ENCODE peak calls at places on chromosomes 4 and X, in seven cellular contexts. One of them, this sample, is unnamed.

GRCh38 chrX:40272141-40272540 is 174.4 kb upstream of the BCOR start:
- DNase-seq in ovary: no peak
- DNase-seq in sigmoid colon: no peak
- DNase-seq in K562: no peak
- DNase-seq in A549: no peak
- DNase-seq in suprapubic skin: no peak
- DNase-seq in HepG2: no peak
- DNase-seq in this sample: no peak

GRCh38 chr4:186772936-186773335 is 49.3 kb upstream of the FAT1 start:
- DNase-seq in K562: no peak
- DNase-seq in sigmoid colon: no peak
- DNase-seq in A549: no peak
- DNase-seq in ovary: no peak
- DNase-seq in suprapubic skin: no peak
- DNase-seq in HepG2: no peak
- DNase-seq in this sample: no peak

GRCh38 chr4:55356991-55357461 is 11.0 kb downstream of the SRD5A3 start:
- DNase-seq in suprapubic skin: no peak
- DNase-seq in A549: no peak
- DNase-seq in HepG2: peak; percentile 42
- DNase-seq in sigmoid colon: no peak
- DNase-seq in ovary: no peak
- DNase-seq in K562: no peak
- DNase-seq in this sample: no peak

GRCh38 chr4:80362578-80363181 is 27.1 kb downstream of the CFAP299 start:
- DNase-seq in suprapubic skin: no peak
- DNase-seq in ovary: peak; percentile 43
- DNase-seq in HepG2: peak; percentile 20
- DNase-seq in K562: no peak
- DNase-seq in A549: no peak
- DNase-seq in sigmoid colon: no peak
- DNase-seq in this sample: no peak

GRCh38 chr4:15774020-15774420 is 4.1 kb upstream of the CD38 start:
- DNase-seq in HepG2: no peak
- DNase-seq in suprapubic skin: no peak
- DNase-seq in A549: peak; percentile 15
- DNase-seq in sigmoid colon: no peak
- DNase-seq in ovary: no peak
- DNase-seq in K562: no peak
- DNase-seq in this sample: no peak

GRCh38 chr4:174324246-174324645 is 40.5 kb downstream of the CEP44 start:
- DNase-seq in suprapubic skin: no peak
- DNase-seq in HepG2: no peak
- DNase-seq in K562: no peak
- DNase-seq in A549: no peak
- DNase-seq in sigmoid colon: no peak
- DNase-seq in ovary: no peak
- DNase-seq in this sample: no peak

GRCh38 chrX:150459168-150459567 is 96.1 kb downstream of the MAMLD1 start:
- DNase-seq in suprapubic skin: no peak
- DNase-seq in K562: no peak
- DNase-seq in HepG2: no peak
- DNase-seq in ovary: no peak
- DNase-seq in sigmoid colon: no peak
- DNase-seq in A549: no peak
- DNase-seq in this sample: no peak

GRCh38 chr4:156198511-156198910 is 244.8 kb upstream of the CTSO start:
- DNase-seq in ovary: no peak
- DNase-seq in sigmoid colon: no peak
- DNase-seq in K562: no peak
- DNase-seq in HepG2: no peak
- DNase-seq in suprapubic skin: no peak
- DNase-seq in A549: no peak
- DNase-seq in this sample: no peak

GRCh38 chrX:103396186-103396585 is 19.8 kb downstream of the BEX3 start:
- DNase-seq in K562: no peak
- DNase-seq in HepG2: no peak
- DNase-seq in suprapubic skin: no peak
- DNase-seq in sigmoid colon: no peak
- DNase-seq in A549: no peak
- DNase-seq in ovary: no peak
- DNase-seq in this sample: no peak

DNA sequence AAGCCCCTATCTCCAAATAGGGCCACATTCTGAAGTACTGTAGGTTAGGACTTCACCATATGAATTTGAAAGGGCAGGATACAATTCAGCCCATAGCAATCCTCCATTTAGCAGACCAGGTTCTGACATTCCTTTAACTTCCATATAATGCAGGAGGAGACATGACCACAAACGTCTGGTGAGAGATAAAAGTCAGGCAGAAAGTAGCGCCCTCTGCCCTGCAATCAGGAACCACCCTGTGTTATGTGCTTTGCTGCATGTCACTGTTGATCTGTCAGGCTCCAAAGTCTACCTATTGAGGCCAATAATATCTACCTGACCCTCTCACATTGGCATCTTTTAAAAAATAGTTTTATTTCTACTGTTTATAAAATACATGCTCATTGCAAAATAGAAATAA is 30.2 kb upstream of the SEPSECS start:
- DNase-seq in suprapubic skin: no peak
- DNase-seq in A549: no peak
- DNase-seq in sigmoid colon: no peak
- DNase-seq in HepG2: no peak
- DNase-seq in ovary: no peak
- DNase-seq in K562: no peak
- DNase-seq in this sample: no peak
- TF ChIP-seq CTCF in suprapubic skin: no peak
- TF ChIP-seq CTCF in A549: no peak
- TF ChIP-seq CTCF in sigmoid colon: no peak
- TF ChIP-seq CTCF in HepG2: peak; percentile 26
- TF ChIP-seq CTCF in ovary: no peak
- TF ChIP-seq CTCF in K562: peak; percentile 44
- TF ChIP-seq CTCF in this sample: no peak

DNA sequence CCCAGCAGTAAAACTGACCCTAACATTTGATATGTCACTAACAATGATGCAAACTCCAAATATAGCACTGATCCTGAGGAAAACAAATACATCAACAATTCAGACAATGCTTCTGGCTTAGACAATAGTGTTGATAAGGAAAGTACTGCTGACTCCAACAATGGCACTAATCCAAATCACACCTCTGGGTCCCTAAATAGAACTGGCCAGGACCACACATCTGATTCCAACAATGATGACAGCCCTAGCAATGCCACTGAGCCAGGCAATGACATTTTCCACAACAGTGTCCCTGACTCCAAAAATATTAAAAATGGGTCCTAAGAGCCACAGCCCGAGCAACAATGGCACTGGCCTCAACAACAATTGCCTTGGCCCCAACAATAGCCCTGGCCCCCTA is 243.1 kb upstream of the APOOL start:
- DNase-seq in HepG2: no peak
- DNase-seq in A549: no peak
- DNase-seq in sigmoid colon: no peak
- DNase-seq in suprapubic skin: no peak
- DNase-seq in ovary: no peak
- DNase-seq in K562: no peak
- DNase-seq in this sample: no peak
- H3K4me1 ChIP-seq in HepG2: no peaks in the 10 kb centered on the region
- H3K4me1 ChIP-seq in A549: no peaks in the 10 kb centered on the region
- H3K4me1 ChIP-seq in sigmoid colon: no peaks in the 10 kb centered on the region
- H3K4me1 ChIP-seq in suprapubic skin: no peaks in the 10 kb centered on the region
- H3K4me1 ChIP-seq in ovary: no peaks in the 10 kb centered on the region
- H3K4me1 ChIP-seq in K562: no peaks in the 10 kb centered on the region
- H3K4me1 ChIP-seq in this sample: no peaks in the 10 kb centered on the region

DNA sequence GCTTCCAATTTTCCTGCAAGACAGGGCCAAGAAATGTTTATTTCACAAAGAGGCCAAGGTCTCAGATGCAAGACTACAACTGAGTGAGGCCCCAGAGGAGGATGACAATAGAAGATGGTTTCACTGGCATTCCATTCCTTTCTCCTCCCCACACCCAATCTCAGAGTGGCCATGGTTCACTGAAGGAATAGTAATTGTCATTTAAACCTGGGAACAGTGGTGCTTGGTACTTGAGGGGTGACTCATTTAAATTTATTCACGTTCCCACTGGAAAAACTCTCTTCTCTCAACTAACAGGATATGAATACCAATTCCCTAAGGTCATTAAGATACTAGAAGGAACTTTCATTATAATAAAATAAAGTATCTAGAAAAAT is 35.3 kb upstream of the CXCL8 start:
- DNase-seq in A549: no peak
- DNase-seq in suprapubic skin: no peak
- DNase-seq in K562: no peak
- DNase-seq in HepG2: no peak
- DNase-seq in sigmoid colon: no peak
- DNase-seq in ovary: no peak
- DNase-seq in this sample: no peak
- TF ChIP-seq EP300 in A549: no peak
- TF ChIP-seq EP300 in suprapubic skin: no peak
- TF ChIP-seq EP300 in K562: no peak
- TF ChIP-seq EP300 in HepG2: no peak
- TF ChIP-seq EP300 in sigmoid colon: no peak
- TF ChIP-seq EP300 in ovary: no peak
- TF ChIP-seq EP300 in this sample: no peak

GRCh38 chr4:117965608-117966007 is 68.7 kb upstream of the NDST3 start:
- DNase-seq in A549: no peak
- DNase-seq in suprapubic skin: no peak
- DNase-seq in sigmoid colon: no peak
- DNase-seq in HepG2: no peak
- DNase-seq in K562: no peak
- DNase-seq in ovary: no peak
- DNase-seq in this sample: no peak

GRCh38 chr4:117971406-117971805 is 62.9 kb upstream of the NDST3 start:
- DNase-seq in sigmoid colon: no peak
- DNase-seq in A549: no peak
- DNase-seq in suprapubic skin: no peak
- DNase-seq in ovary: no peak
- DNase-seq in K562: no peak
- DNase-seq in HepG2: no peak
- DNase-seq in this sample: no peak

GRCh38 chr4:117968606-117969005 is 65.7 kb upstream of the NDST3 start:
- DNase-seq in ovary: no peak
- DNase-seq in sigmoid colon: no peak
- DNase-seq in suprapubic skin: no peak
- DNase-seq in HepG2: no peak
- DNase-seq in A549: no peak
- DNase-seq in K562: no peak
- DNase-seq in this sample: no peak
- TF ChIP-seq CTCF in ovary: no peak
- TF ChIP-seq CTCF in sigmoid colon: no peak
- TF ChIP-seq CTCF in suprapubic skin: no peak
- TF ChIP-seq CTCF in HepG2: no peak
- TF ChIP-seq CTCF in A549: no peak
- TF ChIP-seq CTCF in K562: no peak
- TF ChIP-seq CTCF in this sample: no peak

DNA sequence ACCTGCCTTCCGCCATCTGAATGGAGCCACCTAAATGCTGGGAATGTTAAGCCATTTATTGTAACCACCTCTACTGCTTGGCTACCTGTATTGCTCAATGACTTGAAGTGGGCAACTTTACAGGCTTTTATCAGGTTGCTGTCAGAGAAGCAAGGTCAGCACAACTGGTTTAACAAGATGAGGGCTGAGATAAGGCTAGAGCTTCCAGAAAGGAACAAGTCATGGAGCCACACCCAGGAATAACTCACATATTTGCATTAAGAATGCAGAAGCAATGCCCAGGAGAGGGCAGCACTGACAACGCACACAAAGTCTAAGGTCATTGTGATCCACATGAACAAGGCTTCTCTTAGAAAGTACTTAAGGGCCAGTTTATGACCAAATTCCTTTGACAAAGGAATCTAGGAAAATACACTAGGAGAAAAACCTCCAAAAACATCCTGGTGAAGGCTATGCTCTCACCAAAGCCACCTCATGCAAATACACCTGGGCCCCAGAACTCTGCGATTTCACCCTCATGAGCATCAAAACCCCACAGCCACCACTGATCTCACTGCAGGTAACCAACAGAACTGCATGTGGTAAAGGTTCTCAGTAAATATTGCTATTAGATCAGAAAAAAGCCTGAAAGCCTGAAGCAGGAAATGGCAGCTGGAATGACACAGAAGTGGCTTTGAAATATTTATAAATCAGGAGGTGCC is 15.0 kb upstream of the STS start:
- DNase-seq in suprapubic skin: no peak
- DNase-seq in K562: peak; percentile 66
- DNase-seq in HepG2: peak; percentile 80
- DNase-seq in ovary: no peak
- DNase-seq in A549: peak; percentile 38
- DNase-seq in sigmoid colon: no peak
- DNase-seq in this sample: peak; percentile 90
- H3K4me1 ChIP-seq in suprapubic skin: no peaks in the 10 kb centered on the region
- H3K4me1 ChIP-seq in K562: peaks cover 13% of the 10 kb centered on the region
- H3K4me1 ChIP-seq in HepG2: peaks cover 25% of the 10 kb centered on the region
- H3K4me1 ChIP-seq in ovary: no peaks in the 10 kb centered on the region
- H3K4me1 ChIP-seq in A549: peaks cover 14% of the 10 kb centered on the region
- H3K4me1 ChIP-seq in sigmoid colon: no peaks in the 10 kb centered on the region
- H3K4me1 ChIP-seq in this sample: peaks cover 20% of the 10 kb centered on the region

DNA sequence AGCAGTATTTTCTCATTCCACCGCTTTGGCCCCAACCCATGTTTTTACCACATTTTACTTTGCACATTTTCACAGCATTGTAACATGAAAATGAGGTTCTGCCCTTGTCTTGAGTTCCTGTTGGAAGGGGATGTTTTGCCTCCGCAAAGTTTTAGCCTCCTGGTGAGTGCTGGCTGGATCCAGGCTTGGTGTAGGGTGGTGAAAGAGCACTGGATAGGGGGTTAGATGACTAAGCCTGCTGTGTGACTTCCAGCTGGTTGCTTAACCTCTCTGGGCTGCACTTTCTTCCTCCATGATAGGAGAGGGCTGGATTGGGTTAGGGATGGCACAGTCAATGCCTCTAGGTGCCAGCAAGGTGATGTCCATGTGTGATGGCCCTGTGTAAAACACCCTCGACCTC is 28.9 kb downstream of the CYTL1 start:
- DNase-seq in HepG2: no peak
- DNase-seq in sigmoid colon: peak; percentile 65
- DNase-seq in ovary: no peak
- DNase-seq in K562: no peak
- DNase-seq in suprapubic skin: no peak
- DNase-seq in A549: no peak
- DNase-seq in this sample: no peak
- TF ChIP-seq EP300 in HepG2: no peak
- TF ChIP-seq EP300 in sigmoid colon: no peak
- TF ChIP-seq EP300 in ovary: no peak
- TF ChIP-seq EP300 in K562: no peak
- TF ChIP-seq EP300 in suprapubic skin: no peak
- TF ChIP-seq EP300 in A549: no peak
- TF ChIP-seq EP300 in this sample: no peak

DNA sequence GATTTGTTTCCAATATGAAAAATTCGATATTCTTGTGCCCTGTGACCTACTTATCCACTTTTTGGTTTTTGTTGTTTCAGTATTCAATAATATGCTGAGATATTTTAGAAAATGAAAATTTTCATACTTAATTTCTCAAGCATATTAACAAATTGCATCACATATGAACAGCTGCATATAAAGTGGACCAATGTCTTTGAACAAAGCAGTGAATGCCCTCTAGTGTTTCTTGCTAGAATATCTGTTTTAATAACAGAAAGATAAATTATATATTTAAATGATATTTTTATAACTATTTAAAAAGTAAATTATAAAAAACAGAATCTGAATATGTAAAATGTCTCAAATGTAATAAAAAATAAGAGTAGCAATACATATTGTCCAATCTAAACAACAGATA is 31.7 kb upstream of the INTU start:
- DNase-seq in HepG2: no peak
- DNase-seq in sigmoid colon: no peak
- DNase-seq in K562: no peak
- DNase-seq in ovary: no peak
- DNase-seq in A549: no peak
- DNase-seq in suprapubic skin: no peak
- DNase-seq in this sample: no peak
- TF ChIP-seq CTCF in HepG2: no peak
- TF ChIP-seq CTCF in sigmoid colon: no peak
- TF ChIP-seq CTCF in K562: no peak
- TF ChIP-seq CTCF in ovary: no peak
- TF ChIP-seq CTCF in A549: peak; percentile 27
- TF ChIP-seq CTCF in suprapubic skin: no peak
- TF ChIP-seq CTCF in this sample: no peak